ENCODE peak calls at places on chromosomes 3 and 15, in nine cellular contexts. P, H, Y, S, O, A, G, R and M are unnamed samples.

GRCh38 chr15:64152507-64153387 is 1.2 kb downstream of the SNX22 start:
- DNase-seq in A (no peak), G (no peak), Y (peak; percentile 70), P (no peak), S (peak; percentile 55), R (no peak), H (no peak), O (peak; percentile 23), M (no peak)

GRCh38 chr3:122936335-122936734 is 91.2 kb downstream of the SEMA5B start:
- DNase-seq in P (no peak), O (no peak), S (no peak), Y (no peak), H (no peak), R (no peak), G (no peak), A (no peak), M (peak; percentile 41)

GRCh38 chr15:48005921-48006541 is 114.8 kb upstream of the SLC24A5 start:
- DNase-seq in R (no peak), S (peak; percentile 64), H (no peak), O (no peak), Y (no peak), A (peak; percentile 87), P (no peak), G (peak; percentile 35), M (no peak)

GRCh38 chr3:69888040-69888945 is 111.2 kb upstream of the SAMMSON start:
- DNase-seq in R (no peak), H (no peak), A (no peak), Y (no peak), O (no peak), P (no peak), S (no peak), G (peak; percentile 15), M (no peak)

GRCh38 chr15:70267306-70267705 is 169.6 kb upstream of the TLE3 start:
- DNase-seq in P (no peak), S (no peak), Y (no peak), R (no peak), G (no peak), A (no peak), H (no peak), O (no peak), M (peak; percentile 64)

GRCh38 chr3:44342191-44342790 is 3.7 kb downstream of the TCAIM start:
- DNase-seq in O (no peak), G (no peak), H (no peak), Y (no peak), R (no peak), P (no peak), A (no peak), S (no peak), M (no peak)

GRCh38 chr15:100863406-100864198 is 16.0 kb upstream of the ALDH1A3 start:
- DNase-seq in H (peak; percentile 71), P (no peak), Y (no peak), R (peak; percentile 21), S (no peak), A (no peak), O (peak; percentile 51), G (no peak), M (no peak)

GRCh38 chr3:32448686-32449474 is 53.8 kb downstream of the CMTM6 start:
- DNase-seq in O (no peak), S (peak; percentile 63), Y (no peak), G (no peak), P (no peak), R (no peak), H (no peak), A (no peak), M (no peak)

GRCh38 chr15:101445562-101446526 is 43.7 kb downstream of the PCSK6 start:
- DNase-seq in G (no peak), A (peak; percentile 44), P (peak; percentile 84), S (no peak), O (no peak), H (peak; percentile 72), Y (no peak), R (no peak), M (peak; percentile 74)

GRCh38 chr3:56812749-56813655 is 11.3 kb upstream of the ARHGEF3 start:
- DNase-seq in Y (no peak), H (no peak), P (peak; percentile 84), S (no peak), A (no peak), O (no peak), G (no peak), R (no peak), M (no peak)

GRCh38 chr3:46389306-46389705 is 17.6 kb downstream of the CCR5AS start:
- DNase-seq in O (no peak), S (no peak), R (no peak), Y (no peak), A (no peak), H (no peak), P (no peak), G (no peak), M (no peak)

GRCh38 chr3:150697646-150698045 is 6.1 kb downstream of the ERICH6 start:
- DNase-seq in S (no peak), G (no peak), P (no peak), A (no peak), O (no peak), H (no peak), R (no peak), Y (no peak), M (no peak)

GRCh38 chr3:31361391-31362273 is 171.1 kb upstream of the STT3B start:
- DNase-seq in Y (no peak), S (no peak), A (no peak), O (no peak), G (peak; percentile 3), R (no peak), P (peak; percentile 57), H (no peak), M (no peak)

GRCh38 chr15:58552505-58553364 is 120.9 kb downstream of the LIPC start:
- DNase-seq in P (no peak), O (no peak), A (no peak), H (no peak), R (no peak), G (no peak), S (no peak), Y (no peak), M (no peak)

GRCh38 chr3:149085828-149086231 is 503 bp downstream of the HLTF start:
- DNase-seq in O (no peak), A (peak; percentile 22), S (no peak), P (peak; percentile 46), H (peak; percentile 8), Y (peak; percentile 55), R (no peak), G (peak; percentile 53), M (peak; percentile 77)

GRCh38 chr3:100966807-100967206 is 26.4 kb downstream of the ABI3BP start:
- DNase-seq in H (no peak), P (no peak), Y (no peak), R (no peak), O (no peak), G (no peak), A (no peak), S (no peak), M (no peak)

GRCh38 chr3:84905556-84905920 is 53.3 kb upstream of the CADM2 start:
- DNase-seq in G (no peak), O (no peak), Y (no peak), S (no peak), R (no peak), P (no peak), A (no peak), H (no peak), M (no peak)

GRCh38 chr3:165624761-165625160 is 212.5 kb downstream of the BCHE start:
- DNase-seq in G (no peak), A (no peak), O (no peak), R (no peak), P (peak; percentile 38), Y (no peak), H (no peak), S (no peak), M (no peak)

GRCh38 chr15:55937040-55937439 is 56.4 kb downstream of the NEDD4 start:
- DNase-seq in S (no peak), P (no peak), G (no peak), A (no peak), R (no peak), O (no peak), Y (no peak), H (no peak), M (no peak)

GRCh38 chr3:142990706-142991105 is 10.7 kb upstream of the U2SURP start:
- DNase-seq in O (no peak), S (no peak), Y (no peak), H (no peak), A (no peak), R (no peak), G (no peak), P (no peak), M (no peak)

GRCh38 chr3:36596411-36596810 is 167.9 kb downstream of the DCLK3 start:
- DNase-seq in R (no peak), P (no peak), G (no peak), A (no peak), H (no peak), S (no peak), O (no peak), Y (no peak), M (no peak)

GRCh38 chr15:90211440-90212168 is 10.5 kb downstream of the SEMA4B start:
- DNase-seq in H (no peak), G (no peak), Y (no peak), P (peak; percentile 93), R (no peak), O (peak; percentile 90), S (no peak), A (no peak), M (peak; percentile 84)

GRCh38 chr3:110487840-110488239 is 583.8 kb upstream of the NECTIN3 start:
- DNase-seq in H (no peak), G (no peak), P (no peak), S (no peak), Y (no peak), O (no peak), A (no peak), R (no peak), M (no peak)
- H3K9me3 ChIP-seq in H (peaks cover 48% of the 10 kb centered on the region), G (peaks cover 1% of the 10 kb centered on the region), P (peaks cover 12% of the 10 kb centered on the region), S (peaks cover 25% of the 10 kb centered on the region), Y (no peaks in the 10 kb centered on the region), O (peaks cover 14% of the 10 kb centered on the region), A (peaks cover 37% of the 10 kb centered on the region), R (no peaks in the 10 kb centered on the region), M (peaks cover 65% of the 10 kb centered on the region)

GRCh38 chr3:59558906-59559720 is 509.3 kb upstream of the CFAP20DC start:
- DNase-seq in A (no peak), O (no peak), H (no peak), S (no peak), P (peak; percentile 3), Y (no peak), G (no peak), R (no peak), M (no peak)
- H3K9me3 ChIP-seq in A (no peaks in the 10 kb centered on the region), O (no peaks in the 10 kb centered on the region), H (no peaks in the 10 kb centered on the region), S (no peaks in the 10 kb centered on the region), P (no peaks in the 10 kb centered on the region), Y (no peaks in the 10 kb centered on the region), G (no peaks in the 10 kb centered on the region), R (no peaks in the 10 kb centered on the region), M (no peaks in the 10 kb centered on the region)

GRCh38 chr3:43053291-43053690 is 52.6 kb downstream of the POMGNT2 start:
- DNase-seq in G (no peak), Y (no peak), O (no peak), A (peak; percentile 0), H (no peak), R (no peak), P (no peak), S (no peak), M (no peak)
- H3K9me3 ChIP-seq in G (no peaks in the 10 kb centered on the region), Y (peaks cover 8% of the 10 kb centered on the region), O (peaks cover 8% of the 10 kb centered on the region), A (peaks cover 43% of the 10 kb centered on the region), H (peaks cover 34% of the 10 kb centered on the region), R (no peaks in the 10 kb centered on the region), P (peaks cover 12% of the 10 kb centered on the region), S (peaks cover 26% of the 10 kb centered on the region), M (peaks cover 23% of the 10 kb centered on the region)

DNA sequence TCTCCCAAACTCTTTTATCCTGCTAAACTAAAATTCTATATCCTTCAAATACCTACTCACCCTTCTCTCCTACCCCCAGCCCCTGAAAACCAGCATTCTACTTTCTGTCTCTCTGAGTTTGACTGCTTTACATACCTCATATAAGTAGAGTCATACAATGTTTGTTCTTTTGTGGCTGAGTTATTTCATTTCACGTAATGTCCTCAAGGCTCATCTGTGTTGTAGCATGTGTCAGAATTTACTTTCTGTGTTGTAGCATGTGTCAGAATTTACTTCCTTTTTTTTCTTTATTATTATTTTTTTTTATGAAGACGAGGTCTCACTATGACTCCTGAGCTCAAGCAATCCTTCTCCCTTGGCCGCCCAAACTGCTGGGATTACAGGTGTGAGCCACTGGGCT is 20.1 kb downstream of the IFT122 start:
- DNase-seq in H (no peak), Y (no peak), A (no peak), P (no peak), O (no peak), R (no peak), G (no peak), S (no peak), M (no peak)
- H3K9me3 ChIP-seq in H (no peaks in the 10 kb centered on the region), Y (no peaks in the 10 kb centered on the region), A (no peaks in the 10 kb centered on the region), P (no peaks in the 10 kb centered on the region), O (no peaks in the 10 kb centered on the region), R (no peaks in the 10 kb centered on the region), G (no peaks in the 10 kb centered on the region), S (no peaks in the 10 kb centered on the region), M (no peaks in the 10 kb centered on the region)